ENCODE peak calls at places on chromosome 21, in seven cellular contexts. T is DMS153, M is NCI-H524 treated with DMSO at 0.1 percent for 48 hours, C is lung microvascular endothelial cell, G is ecto neural progenitor cell, O is Calu3, K is tibial nerve. A is an unnamed sample.

GRCh38 chr21:44477712-44478111 is 22.4 kb downstream of the LRRC3 start:
- DNase-seq in T (no peak), M (no peak), C (no peak), G (no peak), O (no peak), K (no peak), A (no peak)

GRCh38 chr21:34635307-34635706 is 20.4 kb upstream of the RCAN1 start:
- DNase-seq in T (no peak), M (no peak), C (no peak), G (no peak), O (peak), K (no peak), A (no peak)

GRCh38 chr21:46561448-46562095 is 43.3 kb downstream of the S100B start:
- DNase-seq in T (no peak), M (no peak), C (no peak), G (no peak), O (no peak), K (no peak), A (no peak)

GRCh38 chr21:38083534-38083933 is 167.3 kb upstream of the KCNJ6 start:
- DNase-seq in T (peak), M (no peak), C (no peak), G (no peak), O (no peak), K (no peak), A (no peak)

GRCh38 chr21:46077674-46078101 is 20.2 kb upstream of the COL6A2 start:
- DNase-seq in T (no peak), M (no peak), C (no peak), G (peak), O (no peak), K (no peak), A (no peak)

GRCh38 chr21:29523646-29524045 is 224.9 kb downstream of the BACH1 start:
- DNase-seq in T (no peak), M (no peak), C (no peak), G (no peak), O (no peak), K (no peak), A (no peak)

GRCh38 chr21:32728455-32729237 is 833 bp upstream of the SYNJ1 start:
- DNase-seq in T (no peak), M (peak), C (no peak), G (no peak), O (no peak), K (no peak), A (no peak)

GRCh38 chr21:36491191-36491916 is 11.4 kb upstream of the CLDN14 start:
- DNase-seq in T (peak), M (no peak), C (no peak), G (no peak), O (no peak), K (no peak), A (no peak)

GRCh38 chr21:34986561-34987533 is 62.3 kb downstream of the RUNX1 start:
- DNase-seq in T (no peak), M (no peak), C (peak), G (no peak), O (peak), K (no peak), A (no peak)

GRCh38 chr21:28496517-28496916 is 496.2 kb downstream of the LTN1 start:
- DNase-seq in T (no peak), M (no peak), C (no peak), G (no peak), O (no peak), K (no peak), A (no peak)

GRCh38 chr21:41684381-41685245 is 82.2 kb downstream of the RIPK4 start:
- DNase-seq in T (no peak), M (no peak), C (no peak), G (no peak), O (peak), K (no peak), A (no peak)

GRCh38 chr21:34630536-34631143 is 15.7 kb upstream of the RCAN1 start:
- DNase-seq in T (peak), M (no peak), C (peak), G (no peak), O (peak), K (no peak), A (peak)

GRCh38 chr21:42687796-42688195 is 34.4 kb downstream of the PDE9A start:
- DNase-seq in T (no peak), M (no peak), C (no peak), G (no peak), O (no peak), K (no peak), A (no peak)

GRCh38 chr21:45018131-45019075 is 56.0 kb upstream of the ADARB1 start:
- DNase-seq in T (no peak), M (no peak), C (no peak), G (no peak), O (no peak), K (no peak), A (no peak)

GRCh38 chr21:37530901-37531351 is 164.4 kb downstream of the DYRK1A start:
- DNase-seq in T (no peak), M (peak), C (no peak), G (no peak), O (no peak), K (no peak), A (no peak)

GRCh38 chr21:45644041-45644906 is 749 bp downstream of the PCBP3 start:
- DNase-seq in T (no peak), M (no peak), C (no peak), G (no peak), O (no peak), K (no peak), A (no peak)

GRCh38 chr21:21137986-21138385 is 139.8 kb downstream of the NCAM2 start:
- DNase-seq in T (no peak), M (no peak), C (no peak), G (no peak), O (no peak), K (no peak), A (no peak)

GRCh38 chr21:35711661-35712060 is 348.7 kb downstream of the SETD4 start:
- DNase-seq in T (no peak), M (no peak), C (no peak), G (no peak), O (no peak), K (no peak), A (no peak)

GRCh38 chr21:26788783-26789182 is 56.4 kb downstream of the ADAMTS1 start:
- DNase-seq in T (no peak), M (no peak), C (peak), G (no peak), O (no peak), K (no peak), A (no peak)

GRCh38 chr21:26385721-26386120 is 187.4 kb downstream of the CYYR1 start:
- DNase-seq in T (no peak), M (no peak), C (no peak), G (no peak), O (no peak), K (no peak), A (no peak)

GRCh38 chr21:45138199-45139002 is 64.0 kb downstream of the ADARB1 start:
- DNase-seq in T (peak), M (peak), C (peak), G (peak), O (peak), K (peak), A (peak)

GRCh38 chr21:39788383-39788782 is 43.4 kb downstream of the IGSF5 start:
- DNase-seq in T (peak), M (peak), C (peak), G (peak), O (peak), K (peak), A (peak)

A was measured in RKO.